ENCODE peak calls at places on chromosomes 1 and 21, in five cellular contexts. One of them, this sample, is unnamed.

GRCh38 chr1:51192213-51192843 is 43.7 kb upstream of the RNF11 start:
- DNase-seq in SK-N-SH: peak; percentile 41
- DNase-seq in MM.1S: peak; percentile 70
- DNase-seq in CD4-positive, alpha-beta T cell: peak; percentile 40
- DNase-seq in testis: peak; percentile 88
- DNase-seq in this sample: no peak

GRCh38 chr1:162404550-162405160 is 7.3 kb downstream of the SH2D1B start:
- DNase-seq in SK-N-SH: no peak
- DNase-seq in MM.1S: no peak
- DNase-seq in CD4-positive, alpha-beta T cell: no peak
- DNase-seq in testis: no peak
- DNase-seq in this sample: no peak

GRCh38 chr1:5493708-5494390 is 498.4 kb downstream of the NPHP4 start:
- DNase-seq in SK-N-SH: no peak
- DNase-seq in MM.1S: no peak
- DNase-seq in CD4-positive, alpha-beta T cell: no peak
- DNase-seq in testis: peak; percentile 25
- DNase-seq in this sample: peak; percentile 39

GRCh38 chr1:101618900-101619299 is 377.8 kb downstream of the OLFM3 start:
- DNase-seq in SK-N-SH: no peak
- DNase-seq in MM.1S: no peak
- DNase-seq in CD4-positive, alpha-beta T cell: no peak
- DNase-seq in testis: no peak
- DNase-seq in this sample: no peak

GRCh38 chr21:25507522-25507921 is 99.8 kb downstream of the MRPL39 start:
- DNase-seq in SK-N-SH: no peak
- DNase-seq in MM.1S: no peak
- DNase-seq in CD4-positive, alpha-beta T cell: no peak
- DNase-seq in testis: no peak
- DNase-seq in this sample: no peak

GRCh38 chr21:46005081-46005480 is 23.5 kb downstream of the COL6A1 start:
- DNase-seq in SK-N-SH: peak; percentile 31
- DNase-seq in MM.1S: no peak
- DNase-seq in CD4-positive, alpha-beta T cell: no peak
- DNase-seq in testis: peak; percentile 15
- DNase-seq in this sample: no peak

GRCh38 chr1:227749916-227750710 is 14.9 kb downstream of the SNAP47 start:
- DNase-seq in SK-N-SH: no peak
- DNase-seq in MM.1S: no peak
- DNase-seq in CD4-positive, alpha-beta T cell: no peak
- DNase-seq in testis: peak; percentile 38
- DNase-seq in this sample: no peak

GRCh38 chr1:111221633-111222286 is 5.8 kb upstream of the CHI3L2 start:
- DNase-seq in SK-N-SH: no peak
- DNase-seq in MM.1S: peak; percentile 63
- DNase-seq in CD4-positive, alpha-beta T cell: no peak
- DNase-seq in testis: no peak
- DNase-seq in this sample: no peak

GRCh38 chr1:20166047-20166446 is 19.8 kb upstream of the UBXN10 start:
- DNase-seq in SK-N-SH: peak; percentile 49
- DNase-seq in MM.1S: no peak
- DNase-seq in CD4-positive, alpha-beta T cell: no peak
- DNase-seq in testis: peak; percentile 91
- DNase-seq in this sample: no peak

GRCh38 chr21:28592205-28592845 is 400.4 kb downstream of the LTN1 start:
- DNase-seq in SK-N-SH: no peak
- DNase-seq in MM.1S: no peak
- DNase-seq in CD4-positive, alpha-beta T cell: no peak
- DNase-seq in testis: no peak
- DNase-seq in this sample: no peak

GRCh38 chr1:217660353-217661062 is 29.4 kb downstream of the SPATA17 start:
- DNase-seq in SK-N-SH: peak; percentile 18
- DNase-seq in MM.1S: peak; percentile 44
- DNase-seq in CD4-positive, alpha-beta T cell: no peak
- DNase-seq in testis: no peak
- DNase-seq in this sample: no peak

GRCh38 chr1:227883073-227883520 is 64.6 kb downstream of the WNT9A start:
- DNase-seq in SK-N-SH: peak; percentile 10
- DNase-seq in MM.1S: no peak
- DNase-seq in CD4-positive, alpha-beta T cell: no peak
- DNase-seq in testis: peak; percentile 7
- DNase-seq in this sample: peak; percentile 74

GRCh38 chr1:24347159-24347931 is 28.2 kb downstream of the GRHL3 start:
- DNase-seq in SK-N-SH: peak; percentile 44
- DNase-seq in MM.1S: no peak
- DNase-seq in CD4-positive, alpha-beta T cell: no peak
- DNase-seq in testis: no peak
- DNase-seq in this sample: no peak

GRCh38 chr1:223683586-223684487 is 18.3 kb upstream of the CAPN8 start:
- DNase-seq in SK-N-SH: peak; percentile 60
- DNase-seq in MM.1S: peak; percentile 44
- DNase-seq in CD4-positive, alpha-beta T cell: peak; percentile 47
- DNase-seq in testis: peak; percentile 67
- DNase-seq in this sample: no peak

GRCh38 chr1:224745924-224746323 is 129.8 kb downstream of the CNIH3 start:
- DNase-seq in SK-N-SH: no peak
- DNase-seq in MM.1S: peak; percentile 21
- DNase-seq in CD4-positive, alpha-beta T cell: no peak
- DNase-seq in testis: no peak
- DNase-seq in this sample: no peak

GRCh38 chr1:10449731-10450130 is at the start of gene CORT:
- DNase-seq in SK-N-SH: no peak
- DNase-seq in MM.1S: no peak
- DNase-seq in CD4-positive, alpha-beta T cell: no peak
- DNase-seq in testis: no peak
- DNase-seq in this sample: no peak

GRCh38 chr21:36703626-36704280 is 4.8 kb downstream of the SIM2 start:
- DNase-seq in SK-N-SH: no peak
- DNase-seq in MM.1S: no peak
- DNase-seq in CD4-positive, alpha-beta T cell: no peak
- DNase-seq in testis: no peak
- DNase-seq in this sample: peak; percentile 59
- H3K27me3 ChIP-seq in SK-N-SH: peaks cover 98% of the 10 kb centered on the region
- H3K27me3 ChIP-seq in MM.1S: peaks cover 92% of the 10 kb centered on the region
- H3K27me3 ChIP-seq in CD4-positive, alpha-beta T cell: peaks cover 92% of the 10 kb centered on the region
- H3K27me3 ChIP-seq in testis: no peaks in the 10 kb centered on the region
- H3K27me3 ChIP-seq in this sample: peaks cover 100% of the 10 kb centered on the region

DNA sequence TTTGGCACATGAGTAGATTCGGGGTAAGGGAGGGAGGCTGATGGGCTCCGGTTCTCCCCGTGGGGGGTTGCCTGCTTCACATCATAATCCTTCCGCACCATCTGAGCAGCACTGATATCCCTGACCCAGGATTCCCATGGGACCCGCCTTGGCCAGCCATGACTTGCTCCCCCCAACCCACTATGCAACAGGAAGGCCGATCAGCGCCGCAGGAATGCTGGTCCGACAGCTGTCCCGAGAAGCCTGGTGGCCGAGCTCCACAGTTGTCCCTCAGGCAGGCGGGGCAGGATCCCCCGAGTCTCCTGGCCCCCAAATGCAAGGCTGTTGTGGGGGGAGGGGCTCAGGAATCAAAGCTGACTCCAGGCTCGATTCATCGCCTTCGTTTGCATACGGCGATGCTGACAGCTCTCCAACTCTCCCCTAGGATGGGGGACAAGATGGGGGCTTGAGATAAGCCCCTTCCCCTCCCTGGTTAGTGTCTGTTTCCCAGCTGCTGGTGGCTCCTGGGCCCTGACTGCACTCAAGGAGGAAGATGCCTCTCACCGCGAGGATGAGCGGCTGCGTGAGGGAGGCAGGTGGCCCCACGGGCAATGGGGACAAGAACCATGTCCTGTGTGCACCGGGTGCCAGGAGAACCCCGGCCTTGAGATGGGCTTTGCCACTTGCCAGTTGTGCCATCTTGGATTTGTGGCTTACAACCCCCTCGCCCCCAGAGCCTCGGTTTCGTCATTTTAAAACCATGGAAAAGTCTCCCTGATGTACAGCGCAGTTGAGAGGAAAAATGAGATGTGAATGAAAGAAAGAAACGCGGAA is 9.4 kb downstream of the DRAXIN start:
- DNase-seq in SK-N-SH: no peak
- DNase-seq in MM.1S: no peak
- DNase-seq in CD4-positive, alpha-beta T cell: no peak
- DNase-seq in testis: no peak
- DNase-seq in this sample: no peak
- H3K27me3 ChIP-seq in SK-N-SH: no peaks in the 10 kb centered on the region
- H3K27me3 ChIP-seq in MM.1S: peaks cover 87% of the 10 kb centered on the region
- H3K27me3 ChIP-seq in CD4-positive, alpha-beta T cell: peaks cover 21% of the 10 kb centered on the region
- H3K27me3 ChIP-seq in testis: no peaks in the 10 kb centered on the region
- H3K27me3 ChIP-seq in this sample: peaks cover 24% of the 10 kb centered on the region

DNA sequence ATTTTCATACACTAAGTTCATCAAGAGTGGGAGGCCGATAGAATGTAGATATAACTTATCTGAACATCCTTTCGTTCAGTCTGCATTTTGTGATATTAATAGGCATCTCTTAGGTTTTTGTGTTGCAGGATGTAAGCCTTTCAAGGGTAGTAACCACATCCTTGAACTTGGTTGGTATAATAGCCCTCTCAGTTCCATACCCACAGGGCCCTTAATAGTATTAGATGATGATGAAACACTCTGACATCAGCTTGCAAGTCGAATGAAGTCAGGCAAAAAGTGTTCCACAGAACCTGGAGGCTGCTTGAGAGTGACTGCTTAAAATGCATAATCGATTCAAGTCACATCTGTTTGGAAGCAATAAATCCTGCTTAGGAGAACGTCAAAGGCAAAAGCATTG is 415.7 kb upstream of the KAZN start:
- DNase-seq in SK-N-SH: no peak
- DNase-seq in MM.1S: peak; percentile 81
- DNase-seq in CD4-positive, alpha-beta T cell: no peak
- DNase-seq in testis: no peak
- DNase-seq in this sample: no peak
- H3K27me3 ChIP-seq in SK-N-SH: no peaks in the 10 kb centered on the region
- H3K27me3 ChIP-seq in MM.1S: no peaks in the 10 kb centered on the region
- H3K27me3 ChIP-seq in CD4-positive, alpha-beta T cell: peaks cover 30% of the 10 kb centered on the region
- H3K27me3 ChIP-seq in testis: no peaks in the 10 kb centered on the region
- H3K27me3 ChIP-seq in this sample: no peaks in the 10 kb centered on the region

GRCh38 chr1:175118375-175118774 is 50.7 kb downstream of the TNN start:
- DNase-seq in SK-N-SH: no peak
- DNase-seq in MM.1S: no peak
- DNase-seq in CD4-positive, alpha-beta T cell: no peak
- DNase-seq in testis: no peak
- DNase-seq in this sample: no peak

GRCh38 chr1:175116210-175116798 is 48.7 kb downstream of the TNN start:
- DNase-seq in SK-N-SH: no peak
- DNase-seq in MM.1S: no peak
- DNase-seq in CD4-positive, alpha-beta T cell: no peak
- DNase-seq in testis: no peak
- DNase-seq in this sample: no peak

GRCh38 chr1:175116903-175117302 is 49.3 kb downstream of the TNN start:
- DNase-seq in SK-N-SH: no peak
- DNase-seq in MM.1S: no peak
- DNase-seq in CD4-positive, alpha-beta T cell: no peak
- DNase-seq in testis: no peak
- DNase-seq in this sample: no peak

DNA sequence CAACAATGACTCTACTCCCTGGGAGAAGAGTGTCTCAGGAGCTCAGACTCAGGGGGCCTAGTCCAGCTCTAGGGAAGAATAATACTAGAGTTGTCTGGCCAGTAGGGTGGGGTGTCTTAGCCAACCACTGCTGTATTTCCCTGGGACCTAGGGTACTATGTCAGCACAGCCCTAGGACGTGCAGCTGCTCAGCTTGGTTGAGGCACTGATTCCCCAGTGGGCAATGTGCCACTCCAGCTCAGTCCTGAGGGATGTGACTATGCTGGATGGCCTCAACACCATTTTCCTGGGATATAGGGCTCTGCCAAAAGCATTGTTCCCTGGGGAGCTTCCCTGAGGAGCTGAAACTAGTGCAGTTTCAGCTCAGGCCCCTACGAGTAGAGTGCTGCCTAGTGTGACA is 47.4 kb downstream of the TNN start:
- DNase-seq in SK-N-SH: no peak
- DNase-seq in MM.1S: no peak
- DNase-seq in CD4-positive, alpha-beta T cell: no peak
- DNase-seq in testis: no peak
- DNase-seq in this sample: no peak
- H3K27me3 ChIP-seq in SK-N-SH: no peaks in the 10 kb centered on the region
- H3K27me3 ChIP-seq in MM.1S: no peaks in the 10 kb centered on the region
- H3K27me3 ChIP-seq in CD4-positive, alpha-beta T cell: no peaks in the 10 kb centered on the region
- H3K27me3 ChIP-seq in testis: no peaks in the 10 kb centered on the region
- H3K27me3 ChIP-seq in this sample: no peaks in the 10 kb centered on the region

DNA sequence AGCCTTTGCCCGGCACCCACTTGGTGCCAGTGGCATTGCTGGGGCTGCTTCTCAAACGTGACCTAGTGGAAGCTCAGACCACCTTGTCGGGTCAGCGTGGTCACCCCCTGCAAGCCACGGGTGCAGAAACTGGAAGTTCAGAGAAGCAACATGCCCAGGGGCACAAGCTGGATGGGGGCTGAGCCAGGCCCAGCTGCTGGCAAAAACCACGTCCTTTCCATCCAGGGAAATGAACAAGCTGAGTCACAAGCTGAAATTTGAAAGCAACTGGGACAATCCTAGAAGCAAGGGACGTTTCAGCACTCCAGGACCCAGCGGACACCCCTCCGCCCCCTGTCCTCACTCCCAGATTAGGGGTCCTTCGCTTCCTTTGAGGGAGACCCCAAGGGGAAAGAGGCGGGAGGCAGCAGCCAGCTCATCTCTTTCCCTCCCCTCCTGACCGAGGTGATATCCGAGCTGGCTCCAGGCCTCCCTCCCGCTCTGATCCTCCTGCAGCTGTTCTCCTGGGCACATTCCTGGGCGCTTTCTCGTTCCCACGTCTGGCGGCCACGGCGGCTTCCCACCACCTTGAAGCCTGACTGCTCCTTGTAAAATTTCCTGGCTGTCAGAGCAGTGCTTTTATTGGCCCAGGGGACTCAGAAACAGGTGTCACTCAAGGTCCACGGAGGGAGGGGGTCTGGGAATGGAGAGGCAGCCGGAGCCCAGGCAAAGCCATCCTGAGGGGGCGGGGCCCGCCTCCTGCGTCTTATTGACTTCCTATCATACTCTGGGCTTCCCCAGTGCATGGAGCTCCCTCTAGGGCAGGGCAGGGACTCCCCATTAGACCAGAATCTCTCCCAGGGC is 62.8 kb downstream of the PAX7 start:
- DNase-seq in SK-N-SH: no peak
- DNase-seq in MM.1S: no peak
- DNase-seq in CD4-positive, alpha-beta T cell: no peak
- DNase-seq in testis: no peak
- DNase-seq in this sample: no peak
- H3K27me3 ChIP-seq in SK-N-SH: no peaks in the 10 kb centered on the region
- H3K27me3 ChIP-seq in MM.1S: peaks cover 92% of the 10 kb centered on the region
- H3K27me3 ChIP-seq in CD4-positive, alpha-beta T cell: peaks cover 26% of the 10 kb centered on the region
- H3K27me3 ChIP-seq in testis: no peaks in the 10 kb centered on the region
- H3K27me3 ChIP-seq in this sample: peaks cover 43% of the 10 kb centered on the region

DNA sequence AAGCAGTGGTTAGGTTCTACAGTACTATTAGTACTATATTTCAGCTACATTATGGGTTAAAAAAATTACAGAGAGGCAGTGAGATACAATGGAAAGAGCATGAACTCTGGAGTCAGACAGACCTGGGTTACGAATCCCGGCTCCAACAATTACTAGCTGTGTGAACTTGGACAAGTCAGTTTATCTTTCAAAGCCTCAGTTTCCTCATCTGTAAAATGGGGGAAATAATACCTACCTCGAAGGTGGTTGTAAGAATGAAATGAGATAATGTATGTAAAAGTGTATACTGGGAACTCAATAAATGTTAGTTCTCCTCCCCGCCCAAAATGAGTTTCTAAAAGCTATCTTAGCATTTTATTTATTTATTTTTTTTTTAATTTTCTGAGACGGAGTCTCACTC is 59.5 kb downstream of the PRPF38A start:
- DNase-seq in SK-N-SH: no peak
- DNase-seq in MM.1S: no peak
- DNase-seq in CD4-positive, alpha-beta T cell: no peak
- DNase-seq in testis: no peak
- DNase-seq in this sample: no peak
- H3K27me3 ChIP-seq in SK-N-SH: no peaks in the 10 kb centered on the region
- H3K27me3 ChIP-seq in MM.1S: no peaks in the 10 kb centered on the region
- H3K27me3 ChIP-seq in CD4-positive, alpha-beta T cell: no peaks in the 10 kb centered on the region
- H3K27me3 ChIP-seq in testis: no peaks in the 10 kb centered on the region
- H3K27me3 ChIP-seq in this sample: no peaks in the 10 kb centered on the region

GRCh38 chr1:47506053-47506452 is 68.2 kb downstream of the FOXD2 start:
- DNase-seq in SK-N-SH: no peak
- DNase-seq in MM.1S: no peak
- DNase-seq in CD4-positive, alpha-beta T cell: no peak
- DNase-seq in testis: no peak
- DNase-seq in this sample: no peak
- H3K27me3 ChIP-seq in SK-N-SH: peaks cover 31% of the 10 kb centered on the region
- H3K27me3 ChIP-seq in MM.1S: peaks cover 8% of the 10 kb centered on the region
- H3K27me3 ChIP-seq in CD4-positive, alpha-beta T cell: peaks cover 79% of the 10 kb centered on the region
- H3K27me3 ChIP-seq in testis: no peaks in the 10 kb centered on the region
- H3K27me3 ChIP-seq in this sample: peaks cover 35% of the 10 kb centered on the region